ENCODE peak calls at places on chromosome 13, in seven cellular contexts. One of them, this sample, is unnamed.
A peak's percentile ranks its signal among the peaks of the same experiment; 100 is the strongest.

GRCh38 chr13:32432856-32433255 is 4.9 kb upstream of the N4BP2L1 start:
- DNase-seq in tibial artery: no peak
- DNase-seq in activated gamma-delta T cell treated with anti-CD3 and anti-CD28 coated beads, Interleukin-2, amount 50 U/mL, for 16 hours: no peak
- DNase-seq in adrenal gland: no peak
- DNase-seq in AML-193: no peak
- DNase-seq in brain microvascular endothelial cell: no peak
- DNase-seq in T-helper 17 cell: no peak
- DNase-seq in this sample: no peak

GRCh38 chr13:97130201-97130600 is 91.9 kb upstream of the MBNL2 start:
- DNase-seq in adrenal gland: no peak
- DNase-seq in tibial artery: no peak
- DNase-seq in T-helper 17 cell: no peak
- DNase-seq in activated gamma-delta T cell treated with anti-CD3 and anti-CD28 coated beads, Interleukin-2, amount 50 U/mL, for 16 hours: no peak
- DNase-seq in brain microvascular endothelial cell: no peak
- DNase-seq in AML-193: no peak
- DNase-seq in this sample: no peak

GRCh38 chr13:111281751-111282311 is 38.6 kb upstream of the TEX29 start:
- DNase-seq in activated gamma-delta T cell treated with anti-CD3 and anti-CD28 coated beads, Interleukin-2, amount 50 U/mL, for 16 hours: no peak
- DNase-seq in AML-193: no peak
- DNase-seq in adrenal gland: no peak
- DNase-seq in tibial artery: no peak
- DNase-seq in brain microvascular endothelial cell: peak; percentile 47
- DNase-seq in T-helper 17 cell: no peak
- DNase-seq in this sample: no peak

GRCh38 chr13:91017031-91017668 is 330.3 kb upstream of the MIR17HG start:
- DNase-seq in adrenal gland: peak; percentile 14
- DNase-seq in brain microvascular endothelial cell: peak; percentile 23
- DNase-seq in tibial artery: no peak
- DNase-seq in activated gamma-delta T cell treated with anti-CD3 and anti-CD28 coated beads, Interleukin-2, amount 50 U/mL, for 16 hours: no peak
- DNase-seq in AML-193: peak; percentile 56
- DNase-seq in T-helper 17 cell: no peak
- DNase-seq in this sample: no peak

GRCh38 chr13:20588529-20589110 is 21.7 kb downstream of the IFT88 start:
- DNase-seq in tibial artery: no peak
- DNase-seq in brain microvascular endothelial cell: no peak
- DNase-seq in AML-193: no peak
- DNase-seq in adrenal gland: no peak
- DNase-seq in T-helper 17 cell: no peak
- DNase-seq in activated gamma-delta T cell treated with anti-CD3 and anti-CD28 coated beads, Interleukin-2, amount 50 U/mL, for 16 hours: no peak
- DNase-seq in this sample: no peak

GRCh38 chr13:23889598-23890224 is 511 bp upstream of the MIPEP start:
- DNase-seq in T-helper 17 cell: no peak
- DNase-seq in brain microvascular endothelial cell: no peak
- DNase-seq in tibial artery: no peak
- DNase-seq in adrenal gland: no peak
- DNase-seq in activated gamma-delta T cell treated with anti-CD3 and anti-CD28 coated beads, Interleukin-2, amount 50 U/mL, for 16 hours: no peak
- DNase-seq in AML-193: peak; percentile 58
- DNase-seq in this sample: no peak

GRCh38 chr13:113510871-113511270 is 20.4 kb upstream of the DCUN1D2 start:
- DNase-seq in AML-193: no peak
- DNase-seq in activated gamma-delta T cell treated with anti-CD3 and anti-CD28 coated beads, Interleukin-2, amount 50 U/mL, for 16 hours: no peak
- DNase-seq in adrenal gland: no peak
- DNase-seq in tibial artery: no peak
- DNase-seq in T-helper 17 cell: no peak
- DNase-seq in brain microvascular endothelial cell: no peak
- DNase-seq in this sample: no peak

GRCh38 chr13:25971499-25972145 is 80.2 kb downstream of the SHISA2 start:
- DNase-seq in adrenal gland: no peak
- DNase-seq in AML-193: no peak
- DNase-seq in brain microvascular endothelial cell: no peak
- DNase-seq in T-helper 17 cell: no peak
- DNase-seq in tibial artery: no peak
- DNase-seq in activated gamma-delta T cell treated with anti-CD3 and anti-CD28 coated beads, Interleukin-2, amount 50 U/mL, for 16 hours: peak; percentile 16
- DNase-seq in this sample: no peak

GRCh38 chr13:21076265-21076653 is 14.9 kb upstream of the LATS2 start:
- DNase-seq in adrenal gland: no peak
- DNase-seq in brain microvascular endothelial cell: no peak
- DNase-seq in activated gamma-delta T cell treated with anti-CD3 and anti-CD28 coated beads, Interleukin-2, amount 50 U/mL, for 16 hours: no peak
- DNase-seq in T-helper 17 cell: no peak
- DNase-seq in tibial artery: no peak
- DNase-seq in AML-193: peak; percentile 49
- DNase-seq in this sample: no peak

GRCh38 chr13:109584844-109585361 is 201.5 kb downstream of the IRS2 start:
- DNase-seq in activated gamma-delta T cell treated with anti-CD3 and anti-CD28 coated beads, Interleukin-2, amount 50 U/mL, for 16 hours: no peak
- DNase-seq in T-helper 17 cell: no peak
- DNase-seq in tibial artery: no peak
- DNase-seq in AML-193: no peak
- DNase-seq in adrenal gland: no peak
- DNase-seq in brain microvascular endothelial cell: no peak
- DNase-seq in this sample: no peak